ENCODE peak calls at places on chromosomes 3 and 15, in four cellular contexts. One of them, this sample, is unnamed.

GRCh38 chr3:69806735-69807438 is 67.6 kb downstream of the MITF start:
- DNase-seq in HCT116: no peak
- DNase-seq in GM12878: no peak
- DNase-seq in H1: no peak
- DNase-seq in this sample: peak; percentile 91

GRCh38 chr3:115470254-115470653 is 153.1 kb upstream of the GAP43 start:
- DNase-seq in HCT116: no peak
- DNase-seq in GM12878: no peak
- DNase-seq in H1: no peak
- DNase-seq in this sample: no peak

GRCh38 chr15:68497206-68497910 is 65.4 kb upstream of the ITGA11 start:
- DNase-seq in HCT116: no peak
- DNase-seq in GM12878: no peak
- DNase-seq in H1: peak; percentile 28
- DNase-seq in this sample: peak; percentile 12

GRCh38 chr3:18351823-18352744 is 73.1 kb downstream of the SATB1 start:
- DNase-seq in HCT116: no peak
- DNase-seq in GM12878: no peak
- DNase-seq in H1: no peak
- DNase-seq in this sample: no peak

GRCh38 chr15:69410290-69410874 is 3.8 kb upstream of the KIF23 start:
- DNase-seq in HCT116: peak; percentile 22
- DNase-seq in GM12878: no peak
- DNase-seq in H1: no peak
- DNase-seq in this sample: peak; percentile 36

GRCh38 chr15:49887604-49888340 is 231.3 kb downstream of the ATP8B4 start:
- DNase-seq in HCT116: no peak
- DNase-seq in GM12878: no peak
- DNase-seq in H1: no peak
- DNase-seq in this sample: no peak

GRCh38 chr15:25793354-25794050 is 69.6 kb downstream of the ATP10A start:
- DNase-seq in HCT116: no peak
- DNase-seq in GM12878: peak; percentile 69
- DNase-seq in H1: no peak
- DNase-seq in this sample: no peak

GRCh38 chr3:151009430-151009829 is 36.9 kb upstream of the CLRN1 start:
- DNase-seq in HCT116: no peak
- DNase-seq in GM12878: no peak
- DNase-seq in H1: no peak
- DNase-seq in this sample: no peak

GRCh38 chr15:39153718-39154117 is 427.2 kb upstream of the THBS1 start:
- DNase-seq in HCT116: no peak
- DNase-seq in GM12878: no peak
- DNase-seq in H1: no peak
- DNase-seq in this sample: no peak

GRCh38 chr3:119279101-119279554 is 15.1 kb upstream of the ARHGAP31 start:
- DNase-seq in HCT116: no peak
- DNase-seq in GM12878: no peak
- DNase-seq in H1: no peak
- DNase-seq in this sample: peak; percentile 93

GRCh38 chr3:184496933-184497332 is 64.7 kb upstream of the EPHB3 start:
- DNase-seq in HCT116: no peak
- DNase-seq in GM12878: no peak
- DNase-seq in H1: no peak
- DNase-seq in this sample: no peak

GRCh38 chr3:132006605-132007204 is 28.1 kb downstream of the CPNE4 start:
- DNase-seq in HCT116: peak; percentile 13
- DNase-seq in GM12878: no peak
- DNase-seq in H1: peak; percentile 66
- DNase-seq in this sample: peak; percentile 50

GRCh38 chr3:77931272-77932009 is 891.5 kb downstream of the ROBO2 start:
- DNase-seq in HCT116: no peak
- DNase-seq in GM12878: no peak
- DNase-seq in H1: no peak
- DNase-seq in this sample: no peak

GRCh38 chr3:160444411-160444810 is 5.2 kb downstream of the TRIM59 start:
- DNase-seq in HCT116: no peak
- DNase-seq in GM12878: no peak
- DNase-seq in H1: no peak
- DNase-seq in this sample: no peak

GRCh38 chr3:191775451-191776233 is 314.7 kb downstream of the PYDC2 start:
- DNase-seq in HCT116: peak; percentile 21
- DNase-seq in GM12878: no peak
- DNase-seq in H1: no peak
- DNase-seq in this sample: no peak

GRCh38 chr3:135878501-135878900 is 87.0 kb upstream of the PPP2R3A start:
- DNase-seq in HCT116: no peak
- DNase-seq in GM12878: no peak
- DNase-seq in H1: no peak
- DNase-seq in this sample: no peak

GRCh38 chr15:68256675-68257450 is 20.7 kb upstream of the FEM1B start:
- DNase-seq in HCT116: no peak
- DNase-seq in GM12878: no peak
- DNase-seq in H1: peak; percentile 94
- DNase-seq in this sample: peak; percentile 76

GRCh38 chr3:120425877-120426276 is 24.9 kb downstream of the FSTL1 start:
- DNase-seq in HCT116: no peak
- DNase-seq in GM12878: no peak
- DNase-seq in H1: no peak
- DNase-seq in this sample: peak; percentile 78

GRCh38 chr3:43120937-43121336 is 15.1 kb upstream of the POMGNT2 start:
- DNase-seq in HCT116: no peak
- DNase-seq in GM12878: no peak
- DNase-seq in H1: no peak
- DNase-seq in this sample: no peak

GRCh38 chr3:64134882-64135281 is 90.4 kb downstream of the PRICKLE2 start:
- DNase-seq in HCT116: no peak
- DNase-seq in GM12878: no peak
- DNase-seq in H1: no peak
- DNase-seq in this sample: no peak

GRCh38 chr3:186406669-186407635 is 44.9 kb upstream of the DGKG start:
- DNase-seq in HCT116: no peak
- DNase-seq in GM12878: no peak
- DNase-seq in H1: no peak
- DNase-seq in this sample: no peak

GRCh38 chr3:105752791-105753415 is 115.9 kb downstream of the CBLB start:
- DNase-seq in HCT116: no peak
- DNase-seq in GM12878: no peak
- DNase-seq in H1: no peak
- DNase-seq in this sample: no peak

GRCh38 chr3:8848696-8849131 is 79.3 kb upstream of the OXTR start:
- DNase-seq in HCT116: no peak
- DNase-seq in GM12878: no peak
- DNase-seq in H1: no peak
- DNase-seq in this sample: peak; percentile 46

GRCh38 chr3:37740471-37740870 is 121.2 kb upstream of the CTDSPL start:
- DNase-seq in HCT116: no peak
- DNase-seq in GM12878: no peak
- DNase-seq in H1: no peak
- DNase-seq in this sample: no peak

GRCh38 chr3:45807645-45808540 is 11.6 kb upstream of the SLC6A20 start:
- DNase-seq in HCT116: no peak
- DNase-seq in GM12878: no peak
- DNase-seq in H1: no peak
- DNase-seq in this sample: no peak
- TF ChIP-seq MAX in HCT116: no peak
- TF ChIP-seq MAX in GM12878: no peak
- TF ChIP-seq MAX in H1: no peak
- TF ChIP-seq MAX in this sample: no peak

GRCh38 chr3:170506556-170506955 is 79.3 kb downstream of the SLC7A14 start:
- DNase-seq in HCT116: no peak
- DNase-seq in GM12878: no peak
- DNase-seq in H1: no peak
- DNase-seq in this sample: peak; percentile 31
- H3K9ac ChIP-seq in HCT116: no peak overlapping the region
- H3K9ac ChIP-seq in GM12878: no peak overlapping the region
- H3K9ac ChIP-seq in H1: no peak overlapping the region
- H3K9ac ChIP-seq in this sample: no peak overlapping the region

DNA sequence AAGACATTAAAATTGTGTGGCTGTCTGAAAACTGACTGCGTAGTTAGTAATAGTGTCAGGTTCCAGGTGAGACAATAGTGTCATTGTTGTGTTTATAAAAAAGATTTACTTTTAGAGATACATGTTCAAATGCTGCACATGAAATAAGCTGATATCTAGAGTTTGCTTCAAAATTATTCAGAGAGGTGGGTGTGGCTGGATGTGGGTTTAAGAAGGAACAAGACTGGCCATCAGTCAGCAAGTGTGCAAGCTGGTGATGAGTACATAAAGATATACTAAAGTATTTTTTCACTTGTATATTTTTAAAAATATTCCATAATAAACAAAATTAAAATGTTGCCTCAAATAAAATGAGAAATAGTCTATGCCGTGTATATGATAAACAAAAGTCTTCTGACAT is 190.6 kb downstream of the ARRDC4 start:
- DNase-seq in HCT116: no peak
- DNase-seq in GM12878: no peak
- DNase-seq in H1: no peak
- DNase-seq in this sample: no peak
- H3K4me1 ChIP-seq in HCT116: no peaks in the 10 kb centered on the region
- H3K4me1 ChIP-seq in GM12878: no peaks in the 10 kb centered on the region
- H3K4me1 ChIP-seq in H1: no peaks in the 10 kb centered on the region
- H3K4me1 ChIP-seq in this sample: no peaks in the 10 kb centered on the region

GRCh38 chr15:64461577-64462162 is 1.3 kb downstream of the ZNF609 start:
- DNase-seq in HCT116: no peak
- DNase-seq in GM12878: no peak
- DNase-seq in H1: no peak
- DNase-seq in this sample: peak; percentile 58

GRCh38 chr15:64472161-64472560 is 11.8 kb downstream of the ZNF609 start:
- DNase-seq in HCT116: no peak
- DNase-seq in GM12878: no peak
- DNase-seq in H1: no peak
- DNase-seq in this sample: no peak

GRCh38 chr15:64464271-64465005 is 4.1 kb downstream of the ZNF609 start:
- DNase-seq in HCT116: no peak
- DNase-seq in GM12878: no peak
- DNase-seq in H1: no peak
- DNase-seq in this sample: peak; percentile 48

GRCh38 chr15:64462492-64462891 is 2.1 kb downstream of the ZNF609 start:
- DNase-seq in HCT116: no peak
- DNase-seq in GM12878: no peak
- DNase-seq in H1: no peak
- DNase-seq in this sample: no peak

DNA sequence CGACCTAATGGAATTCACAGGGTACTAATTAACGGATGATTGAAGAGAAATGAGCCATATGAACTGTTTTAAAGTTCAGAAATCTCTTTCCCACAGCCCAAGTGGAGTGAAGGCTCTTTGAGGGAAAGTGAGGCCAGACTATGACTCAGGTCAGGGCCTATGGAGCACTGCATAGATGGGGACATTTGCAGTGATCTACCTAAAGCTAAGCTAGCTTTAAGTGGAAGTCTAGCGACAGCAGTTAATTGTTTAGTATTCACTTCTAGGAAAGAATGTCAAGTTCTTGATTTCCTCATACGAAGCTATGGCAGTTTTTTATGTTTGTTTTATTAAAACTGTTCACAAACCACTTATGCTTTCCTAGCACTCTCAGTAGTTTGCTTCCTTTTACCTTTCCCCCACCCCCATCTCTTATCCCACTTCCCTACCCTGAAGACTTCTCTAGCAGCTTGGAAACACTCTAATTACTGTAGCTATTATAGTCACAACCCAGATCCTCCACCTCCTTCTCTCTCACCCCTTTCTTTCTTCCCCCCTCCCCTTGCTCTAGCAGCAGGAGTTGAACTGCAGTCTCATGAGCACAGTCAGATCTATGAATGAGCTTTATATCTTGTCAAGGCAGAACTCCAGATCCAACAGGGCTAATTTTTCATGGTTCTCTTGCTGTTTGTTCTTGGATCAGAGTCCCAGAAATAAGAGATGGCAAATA is 6.2 kb downstream of the ZNF609 start:
- DNase-seq in HCT116: no peak
- DNase-seq in GM12878: no peak
- DNase-seq in H1: no peak
- DNase-seq in this sample: no peak
- TF ChIP-seq MAX in HCT116: no peak
- TF ChIP-seq MAX in GM12878: no peak
- TF ChIP-seq MAX in H1: no peak
- TF ChIP-seq MAX in this sample: no peak

This sample was measured in endothelial cell of umbilical vein.